ENCODE peak calls at places on chromosomes 2 and 18, in five cellular contexts. G is fibroblast of pulmonary artery, V is GM19239, M is M059J, A is ovary. T is an unnamed sample.

GRCh38 chr2:75162897-75163296 is 36.4 kb downstream of the TACR1 start:
- DNase-seq in M (peak), A (no peak), V (no peak), G (no peak), T (no peak)

GRCh38 chr2:73111300-73112025 is 1.3 kb downstream of the RAB11FIP5 start:
- DNase-seq in V (no peak), M (peak), G (no peak), A (no peak), T (no peak)

GRCh38 chr2:232411901-232412629 is 5.4 kb downstream of the ALPG start:
- DNase-seq in G (no peak), A (no peak), M (no peak), V (no peak), T (no peak)

GRCh38 chr2:188207554-188207953 is 84.1 kb upstream of the GULP1 start:
- DNase-seq in G (no peak), M (no peak), V (no peak), A (no peak), T (no peak)

GRCh38 chr2:28639836-28640235 is 111.8 kb upstream of the PPP1CB start:
- DNase-seq in V (no peak), M (peak), A (no peak), G (no peak), T (no peak)

GRCh38 chr2:222903234-222904220 is 42.7 kb downstream of the ACSL3 start:
- DNase-seq in A (no peak), V (peak), G (peak), M (peak), T (no peak)

GRCh38 chr2:11914455-11914854 is 168.0 kb downstream of the LPIN1 start:
- DNase-seq in A (no peak), M (peak), G (no peak), V (no peak), T (no peak)

GRCh38 chr2:25736899-25737515 is 63.6 kb upstream of the DTNB start:
- DNase-seq in A (no peak), V (no peak), M (no peak), G (no peak), T (no peak)

GRCh38 chr2:239516286-239516953 is 115.6 kb upstream of the HDAC4 start:
- DNase-seq in V (no peak), M (no peak), G (no peak), A (no peak), T (no peak)

GRCh38 chr2:152715854-152716428 is 1.3 kb downstream of the PRPF40A start:
- DNase-seq in M (no peak), G (peak), V (no peak), A (no peak), T (no peak)

GRCh38 chr18:13268746-13269285 is 50.3 kb downstream of the LDLRAD4 start:
- DNase-seq in V (no peak), G (no peak), M (no peak), A (no peak), T (no peak)

GRCh38 chr2:99697811-99698568 is 208.2 kb upstream of the REV1 start:
- DNase-seq in M (peak), A (peak), V (no peak), G (peak), T (peak)

GRCh38 chr2:46143401-46144132 is 153.6 kb upstream of the EPAS1 start:
- DNase-seq in V (no peak), G (no peak), A (no peak), M (no peak), T (no peak)

GRCh38 chr18:44900627-44901026 is 219.9 kb downstream of the SETBP1 start:
- DNase-seq in G (no peak), M (peak), A (no peak), V (no peak), T (no peak)

GRCh38 chr2:96553176-96553956 is 16.8 kb downstream of the ARID5A start:
- DNase-seq in M (no peak), A (no peak), G (no peak), V (no peak), T (no peak)

GRCh38 chr2:40281021-40281940 is 170.6 kb downstream of the SLC8A1 start:
- DNase-seq in G (peak), A (no peak), M (peak), V (no peak), T (no peak)

GRCh38 chr2:148817210-148817708 is 57.8 kb upstream of the KIF5C start:
- DNase-seq in G (peak), V (no peak), M (peak), A (no peak), T (no peak)

GRCh38 chr2:107025869-107026380 is 140.0 kb upstream of the ST6GAL2 start:
- DNase-seq in G (peak), A (no peak), M (peak), V (no peak), T (no peak)

GRCh38 chr2:197707316-197708213 is 2.4 kb downstream of the MARS2 start:
- DNase-seq in A (no peak), G (peak), V (no peak), M (peak), T (no peak)

GRCh38 chr2:29663266-29663665 is 258.1 kb downstream of the ALK start:
- DNase-seq in G (peak), V (no peak), M (peak), A (no peak), T (no peak)

GRCh38 chr2:60316381-60317028 is 236.9 kb downstream of the BCL11A start:
- DNase-seq in M (no peak), A (no peak), V (no peak), G (no peak), T (no peak)

GRCh38 chr2:179744341-179744740 is 117.1 kb downstream of the ZNF385B start:
- DNase-seq in A (no peak), V (no peak), M (no peak), G (no peak), T (no peak)

GRCh38 chr2:35347561-35347960 is 1008.0 kb upstream of the CRIM1 start:
- DNase-seq in A (no peak), V (no peak), M (no peak), G (no peak), T (no peak)

GRCh38 chr2:70182689-70183088 is 8.1 kb downstream of the C2orf42 start:
- DNase-seq in M (no peak), V (no peak), A (no peak), G (no peak), T (no peak)

GRCh38 chr2:99806758-99807157 is 316.9 kb upstream of the REV1 start:
- DNase-seq in A (no peak), G (peak), V (no peak), M (peak), T (no peak)

GRCh38 chr2:99205491-99205890 is 24.5 kb downstream of the MRPL30 start:
- DNase-seq in G (no peak), A (no peak), V (no peak), M (no peak), T (no peak)

GRCh38 chr2:222399038-222399783 is 25.1 kb upstream of the SGPP2 start:
- DNase-seq in A (no peak), G (no peak), M (no peak), V (no peak), T (no peak)

GRCh38 chr2:47360937-47361336 is 42.0 kb upstream of the MSH2 start:
- DNase-seq in M (peak), G (no peak), A (no peak), V (no peak), T (no peak)

GRCh38 chr2:202064206-202064880 is 8.7 kb upstream of the KIAA2012 start:
- DNase-seq in M (peak), A (no peak), G (peak), V (no peak), T (no peak)

GRCh38 chr2:130355578-130356431 is at the start of gene PTPN18:
- DNase-seq in V (peak), G (peak), M (peak), A (peak), T (peak)

GRCh38 chr2:237315881-237316225 is 98.1 kb downstream of the COL6A3 start:
- DNase-seq in V (no peak), M (no peak), A (no peak), G (peak), T (no peak)

GRCh38 chr2:149160701-149161217 is 122.3 kb downstream of the LYPD6B start:
- DNase-seq in A (no peak), M (peak), V (peak), G (no peak), T (no peak)

GRCh38 chr2:159175182-159175581 is 111.3 kb downstream of the WDSUB1 start:
- DNase-seq in M (no peak), A (no peak), V (no peak), G (no peak), T (no peak)

GRCh38 chr2:108444941-108445840 is 3.8 kb upstream of the GCC2 start:
- DNase-seq in G (peak), M (no peak), A (no peak), V (no peak), T (no peak)

GRCh38 chr2:119261498-119262225 is 38.0 kb downstream of the STEAP3 start:
- DNase-seq in M (no peak), V (no peak), G (no peak), A (no peak), T (no peak)

GRCh38 chr2:163878718-163879117 is 142.9 kb upstream of the FIGN start:
- DNase-seq in V (no peak), A (no peak), M (peak), G (peak), T (no peak)

GRCh38 chr2:109237792-109238191 is 108.8 kb downstream of the SH3RF3 start:
- DNase-seq in V (no peak), M (no peak), A (no peak), G (no peak), T (no peak)

GRCh38 chr2:113156278-113157107 is 17.3 kb upstream of the PSD4 start:
- DNase-seq in V (no peak), G (no peak), M (peak), A (no peak), T (no peak)